ENCODE peak calls at places on chromosomes 12 and 14, in nine cellular contexts. N is fibroblast of lung, E is IMR-90, B is cardiac muscle cell, C is HFF-Myc, F is left ventricle myocardium inferior, P is DND-41, H is AG10803, Q is AG04449. A is an unnamed sample.

GRCh38 chr12:43233861-43234260 is 318.1 kb downstream of the ADAMTS20 start:
- DNase-seq in N (no peak), P (no peak), E (no peak), B (no peak), F (no peak), H (no peak), C (no peak), Q (no peak), A (no peak)

GRCh38 chr14:94654071-94654974 is 42.1 kb downstream of the SERPINA3 start:
- DNase-seq in Q (no peak), C (no peak), H (no peak), B (peak), P (no peak), N (no peak), E (peak), F (no peak), A (peak)

GRCh38 chr12:80551897-80552296 is 107.9 kb downstream of the PTPRQ start:
- DNase-seq in P (no peak), N (peak), B (no peak), Q (peak), C (peak), F (no peak), E (peak), H (peak), A (peak)

GRCh38 chr12:31705651-31706050 is 23.2 kb downstream of the AMN1 start:
- DNase-seq in E (no peak), B (no peak), N (no peak), C (no peak), H (no peak), F (no peak), Q (no peak), P (no peak), A (no peak)

GRCh38 chr14:61438860-61439765 is 117.7 kb downstream of the PRKCH start:
- DNase-seq in F (peak), P (peak), B (peak), C (no peak), N (peak), E (peak), Q (no peak), H (peak), A (peak)

GRCh38 chr14:31988237-31988636 is 88.9 kb upstream of the ARHGAP5 start:
- DNase-seq in N (no peak), B (no peak), H (no peak), Q (no peak), C (no peak), E (no peak), F (no peak), P (no peak), A (no peak)

GRCh38 chr12:124277394-124278222 is 17.3 kb upstream of the RFLNA start:
- DNase-seq in F (no peak), B (no peak), Q (no peak), N (no peak), C (no peak), H (no peak), E (no peak), P (peak), A (no peak)

GRCh38 chr14:70121521-70121920 is 67.2 kb downstream of the SLC8A3 start:
- DNase-seq in C (no peak), B (no peak), H (no peak), F (no peak), Q (no peak), E (no peak), N (no peak), P (no peak), A (no peak)

GRCh38 chr12:26153421-26154154 is 28.8 kb upstream of the BHLHE41 start:
- DNase-seq in H (peak), P (no peak), F (no peak), C (peak), N (peak), B (peak), Q (peak), E (peak), A (peak)

GRCh38 chr12:68222336-68222735 is 3.3 kb downstream of the IL26 start:
- DNase-seq in F (no peak), P (no peak), C (no peak), B (no peak), E (peak), Q (no peak), N (no peak), H (no peak), A (peak)

GRCh38 chr14:99541677-99542470 is 60.7 kb downstream of the CCNK start:
- DNase-seq in H (no peak), Q (no peak), F (no peak), C (no peak), E (no peak), N (no peak), P (no peak), B (no peak), A (no peak)

GRCh38 chr12:129903092-129903945 is 506 bp downstream of the TMEM132D start:
- DNase-seq in Q (no peak), H (no peak), F (no peak), P (no peak), B (no peak), N (peak), C (no peak), E (no peak), A (no peak)

GRCh38 chr12:26767116-26767515 is 65.9 kb downstream of the ITPR2 start:
- DNase-seq in H (no peak), B (no peak), N (no peak), E (no peak), C (no peak), Q (no peak), P (no peak), F (no peak), A (no peak)

GRCh38 chr12:75650989-75651695 is 139.7 kb upstream of the KRR1 start:
- DNase-seq in C (no peak), E (no peak), F (no peak), H (peak), B (no peak), P (no peak), N (peak), Q (no peak), A (peak)

GRCh38 chr14:78143489-78144145 is 26.6 kb upstream of the NRXN3 start:
- DNase-seq in P (no peak), B (no peak), F (no peak), C (no peak), E (peak), N (peak), Q (no peak), H (no peak), A (no peak)

GRCh38 chr14:85391892-85392291 is 138.1 kb upstream of the FLRT2 start:
- DNase-seq in H (no peak), F (no peak), P (peak), Q (no peak), B (no peak), N (no peak), E (no peak), C (no peak), A (no peak)

GRCh38 chr14:85391455-85391854 is 138.5 kb upstream of the FLRT2 start:
- DNase-seq in Q (no peak), C (no peak), B (no peak), N (no peak), E (no peak), H (no peak), P (no peak), F (no peak), A (no peak)

DNA sequence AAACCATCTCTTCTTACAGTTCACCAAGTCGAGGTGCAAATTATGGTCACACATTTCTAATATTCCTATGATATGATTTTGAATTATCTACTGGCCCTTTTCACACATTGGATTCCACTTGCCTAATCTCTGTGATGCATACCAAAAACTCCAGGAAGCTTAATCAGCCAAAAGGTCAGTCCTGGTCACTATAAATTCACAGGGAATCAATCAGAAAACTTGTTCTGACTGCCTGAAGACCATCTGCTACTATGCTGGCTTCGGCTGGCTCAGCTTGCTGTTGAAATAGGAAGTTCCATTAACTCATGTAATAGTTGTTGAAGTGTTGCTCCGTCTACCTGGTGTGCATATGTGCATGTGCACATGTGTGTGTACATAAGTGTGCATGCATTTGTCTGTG is 142.8 kb upstream of the FLRT2 start:
- DNase-seq in B (no peak), N (no peak), C (no peak), E (no peak), Q (no peak), H (peak), F (no peak), P (no peak), A (peak)
- H3K4me3 ChIP-seq in B (no peak), N (no peak), C (no peak), E (no peak), Q (no peak), H (no peak), F (no peak), P (no peak), A (no peak)

GRCh38 chr12:52083638-52083996 is 4.1 kb downstream of the SMIM41 start:
- DNase-seq in C (no peak), B (no peak), H (no peak), Q (no peak), F (no peak), N (no peak), P (no peak), E (no peak), A (no peak)
- TF ChIP-seq CTCF in C (no peak), B (no peak), H (no peak), Q (no peak), F (peak), N (no peak), P (no peak), E (no peak), A (no peak)

GRCh38 chr14:50678163-50678562 is 10.1 kb upstream of the SAV1 start:
- DNase-seq in E (no peak), C (no peak), B (no peak), H (no peak), P (no peak), F (no peak), Q (no peak), N (no peak), A (no peak)
- H3K4me3 ChIP-seq in E (no peak), C (no peak), B (no peak), H (no peak), P (no peak), F (no peak), Q (no peak), N (no peak), A (no peak)

GRCh38 chr12:82470906-82471512 is 112.7 kb downstream of the METTL25 start:
- DNase-seq in E (no peak), C (no peak), F (no peak), Q (no peak), N (no peak), H (peak), P (no peak), B (no peak), A (no peak)
- TF ChIP-seq CTCF in E (no peak), C (no peak), F (no peak), Q (no peak), N (no peak), H (no peak), P (no peak), B (no peak), A (no peak)

GRCh38 chr14:71499018-71499417 is 433.2 kb upstream of the RGS6 start:
- DNase-seq in N (no peak), E (no peak), B (no peak), F (no peak), H (no peak), C (no peak), Q (no peak), P (no peak), A (no peak)

GRCh38 chr14:71498151-71498734 is 434.0 kb upstream of the RGS6 start:
- DNase-seq in E (peak), P (no peak), F (no peak), N (peak), H (peak), B (no peak), Q (peak), C (no peak), A (no peak)

GRCh38 chr14:71491925-71492324 is 440.3 kb upstream of the RGS6 start:
- DNase-seq in P (no peak), N (peak), B (no peak), H (peak), E (peak), F (no peak), C (no peak), Q (no peak), A (no peak)

GRCh38 chr14:71492346-71492745 is 439.9 kb upstream of the RGS6 start:
- DNase-seq in B (no peak), N (no peak), Q (no peak), P (no peak), C (no peak), H (no peak), F (no peak), E (peak), A (no peak)

DNA sequence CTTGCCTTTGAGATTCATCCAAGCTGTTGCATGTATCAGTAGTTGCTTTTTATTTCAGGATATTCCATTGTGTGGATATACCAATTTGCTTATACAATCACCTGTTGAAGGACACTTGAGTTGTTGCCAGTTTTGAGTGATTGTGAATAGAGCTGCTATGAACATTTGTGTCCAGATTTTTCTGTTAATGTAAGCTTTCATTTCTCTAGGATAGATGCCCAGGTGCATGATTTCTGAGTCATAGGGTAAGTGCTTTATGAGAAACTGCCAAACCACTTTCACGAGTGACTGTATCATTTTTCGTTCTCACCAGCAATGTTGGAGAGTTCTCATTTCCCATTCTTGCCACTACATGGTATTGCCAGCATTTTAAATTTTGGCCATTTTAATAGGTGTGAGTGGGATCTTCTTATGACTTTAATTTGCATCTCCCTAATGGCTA is 434.6 kb upstream of the RGS6 start:
- DNase-seq in Q (no peak), C (no peak), F (no peak), E (peak), N (peak), P (peak), H (peak), B (no peak), A (no peak)
- H3K4me3 ChIP-seq in Q (no peak), C (no peak), F (no peak), E (no peak), N (peak), P (no peak), H (no peak), B (no peak), A (no peak)

GRCh38 chr12:127133675-127134335 is 1133.2 kb upstream of the TMEM132C start:
- DNase-seq in P (no peak), B (peak), F (no peak), Q (no peak), C (no peak), E (no peak), H (no peak), N (no peak), A (no peak)
- TF ChIP-seq CTCF in P (no peak), B (no peak), F (peak), Q (no peak), C (no peak), E (no peak), H (no peak), N (no peak), A (no peak)

DNA sequence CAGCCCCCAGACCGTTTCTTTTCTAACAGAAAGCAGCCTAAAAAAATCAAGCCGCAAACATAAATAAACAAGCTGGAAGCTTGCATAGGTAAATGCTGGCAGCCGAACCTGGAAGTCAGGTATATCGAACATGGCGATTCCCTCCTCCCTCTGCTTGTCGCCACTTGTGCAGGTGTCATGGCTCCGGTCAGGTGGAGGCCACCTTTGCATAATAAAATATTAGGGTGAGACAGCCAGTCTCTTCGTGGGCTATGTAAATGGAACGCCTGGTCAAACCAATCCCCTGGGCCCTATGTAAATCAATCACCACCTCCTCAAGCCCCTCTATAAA is 223.9 kb upstream of the DAAM1 start:
- DNase-seq in H (no peak), F (no peak), C (no peak), N (no peak), E (no peak), P (no peak), Q (no peak), B (no peak), A (no peak)
- H3K4me3 ChIP-seq in H (no peak), F (no peak), C (no peak), N (no peak), E (no peak), P (no peak), Q (no peak), B (no peak), A (no peak)

DNA sequence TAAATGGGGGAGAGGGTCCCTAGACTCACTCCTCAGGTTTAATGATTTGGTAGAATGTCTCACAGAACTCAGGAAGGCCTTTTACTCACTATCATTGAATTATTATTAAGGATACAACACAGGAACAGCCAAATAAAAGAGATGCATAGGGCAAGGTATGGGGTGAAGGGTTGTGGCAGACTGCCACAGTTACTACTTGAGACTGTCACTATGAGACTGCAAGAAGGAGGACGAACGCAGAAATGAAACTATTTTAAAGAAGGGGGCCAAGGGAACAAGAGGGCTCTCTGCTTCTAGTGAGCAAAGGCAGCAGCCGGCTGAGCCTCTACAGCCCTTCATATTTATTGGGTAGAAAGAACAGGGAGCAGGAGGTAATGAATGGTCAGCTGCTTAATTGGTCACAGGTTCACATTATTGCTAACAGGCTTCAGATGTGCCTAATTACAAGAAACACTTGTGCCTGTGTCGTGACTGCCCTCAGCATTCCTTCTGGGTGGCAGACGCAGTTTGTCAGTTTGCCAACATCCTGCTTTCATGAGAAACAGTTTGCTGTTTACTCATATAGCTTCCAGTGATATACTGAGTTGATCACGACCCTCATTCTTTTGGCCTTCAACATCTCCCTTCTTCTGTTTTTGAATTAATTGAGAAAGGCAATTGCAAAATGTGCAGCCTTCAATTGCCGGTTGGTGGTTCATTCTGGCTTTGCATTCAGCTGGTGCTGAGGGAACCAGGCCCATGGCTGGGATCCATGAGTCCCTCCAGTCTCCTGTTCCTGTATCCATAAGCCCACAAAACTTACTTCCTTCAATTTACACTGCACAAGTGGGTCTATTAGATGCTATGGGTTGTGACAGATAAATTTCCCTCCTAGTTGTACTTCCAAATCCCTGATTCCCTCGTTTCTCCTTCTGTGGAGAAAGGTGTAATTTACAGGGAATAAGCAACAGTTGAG is 82.8 kb upstream of the PLEKHG7 start:
- DNase-seq in P (no peak), B (no peak), N (peak), E (no peak), C (no peak), H (peak), Q (no peak), F (no peak), A (peak)
- TF ChIP-seq CTCF in P (no peak), B (no peak), N (no peak), E (no peak), C (no peak), H (no peak), Q (no peak), F (no peak), A (no peak)

GRCh38 chr12:46386360-46386867 is 13.8 kb upstream of the SLC38A2 start:
- DNase-seq in E (peak), H (peak), N (peak), Q (peak), B (no peak), F (no peak), P (no peak), C (no peak), A (peak)

GRCh38 chr12:46389130-46389616 is 16.6 kb upstream of the SLC38A2 start:
- DNase-seq in C (peak), E (peak), N (peak), P (no peak), H (peak), F (no peak), Q (peak), B (no peak), A (peak)

GRCh38 chr12:46388427-46388992 is 15.9 kb upstream of the SLC38A2 start:
- DNase-seq in N (peak), Q (no peak), F (no peak), P (no peak), E (peak), C (no peak), H (no peak), B (no peak), A (no peak)

GRCh38 chr12:46386877-46387629 is 14.5 kb upstream of the SLC38A2 start:
- DNase-seq in F (peak), C (no peak), Q (no peak), E (peak), P (no peak), H (peak), B (no peak), N (peak), A (peak)

GRCh38 chr12:46387697-46388096 is 15.1 kb upstream of the SLC38A2 start:
- DNase-seq in H (no peak), Q (no peak), E (no peak), F (no peak), C (no peak), B (no peak), N (no peak), P (peak), A (no peak)
- H3K4me3 ChIP-seq in H (no peak), Q (no peak), E (no peak), F (no peak), C (no peak), B (no peak), N (no peak), P (no peak), A (no peak)